ENCODE peak calls at places on chromosomes 7 and 10, in eight cellular contexts. W is right lobe of liver, A is GM12892, U is IMR-90, B is transverse colon, C is adrenal gland, Q is GM12891, J is HCT116. S is an unnamed sample.

GRCh38 chr10:93150289-93150688 is 76.6 kb downstream of the CYP26A1 start:
- DNase-seq in U (no peak), Q (no peak), B (no peak), W (no peak), C (no peak), J (no peak), A (no peak), S (no peak)

GRCh38 chr7:16062269-16062668 is 359.1 kb downstream of the CRPPA start:
- DNase-seq in U (peak), B (no peak), Q (no peak), A (no peak), W (no peak), J (no peak), C (no peak), S (no peak)

GRCh38 chr7:81367335-81367801 is 402.5 kb downstream of the HGF start:
- DNase-seq in W (no peak), Q (no peak), J (no peak), B (no peak), U (peak), C (no peak), A (no peak), S (no peak)

GRCh38 chr7:128405345-128406146 is 4.2 kb downstream of the IMPDH1 start:
- DNase-seq in U (peak), Q (peak), J (no peak), A (peak), W (peak), C (peak), B (peak), S (peak)

GRCh38 chr10:22648547-22648961 is 65.8 kb downstream of the PIP4K2A start:
- DNase-seq in U (peak), Q (no peak), W (no peak), C (no peak), A (no peak), J (no peak), B (no peak), S (peak)

GRCh38 chr10:101631821-101632475 is 43.8 kb downstream of the DPCD start:
- DNase-seq in U (no peak), C (no peak), B (no peak), A (no peak), Q (no peak), W (no peak), J (no peak), S (no peak)

GRCh38 chr7:148700693-148701092 is 2.0 kb downstream of the CUL1 start:
- DNase-seq in Q (no peak), B (peak), W (peak), J (no peak), C (peak), A (no peak), U (peak), S (peak)

GRCh38 chr7:90706067-90706716 is 110.1 kb downstream of the CDK14 start:
- DNase-seq in W (no peak), Q (no peak), C (no peak), J (no peak), U (peak), B (no peak), A (no peak), S (no peak)

GRCh38 chr7:22730921-22731654 is 4.1 kb downstream of the IL6 start:
- DNase-seq in U (peak), B (no peak), J (no peak), C (no peak), A (no peak), W (no peak), Q (no peak), S (no peak)

GRCh38 chr10:117253908-117254307 is 13.0 kb downstream of the SLC18A2 start:
- DNase-seq in C (no peak), U (no peak), B (no peak), Q (no peak), W (no peak), A (no peak), J (no peak), S (no peak)

DNA sequence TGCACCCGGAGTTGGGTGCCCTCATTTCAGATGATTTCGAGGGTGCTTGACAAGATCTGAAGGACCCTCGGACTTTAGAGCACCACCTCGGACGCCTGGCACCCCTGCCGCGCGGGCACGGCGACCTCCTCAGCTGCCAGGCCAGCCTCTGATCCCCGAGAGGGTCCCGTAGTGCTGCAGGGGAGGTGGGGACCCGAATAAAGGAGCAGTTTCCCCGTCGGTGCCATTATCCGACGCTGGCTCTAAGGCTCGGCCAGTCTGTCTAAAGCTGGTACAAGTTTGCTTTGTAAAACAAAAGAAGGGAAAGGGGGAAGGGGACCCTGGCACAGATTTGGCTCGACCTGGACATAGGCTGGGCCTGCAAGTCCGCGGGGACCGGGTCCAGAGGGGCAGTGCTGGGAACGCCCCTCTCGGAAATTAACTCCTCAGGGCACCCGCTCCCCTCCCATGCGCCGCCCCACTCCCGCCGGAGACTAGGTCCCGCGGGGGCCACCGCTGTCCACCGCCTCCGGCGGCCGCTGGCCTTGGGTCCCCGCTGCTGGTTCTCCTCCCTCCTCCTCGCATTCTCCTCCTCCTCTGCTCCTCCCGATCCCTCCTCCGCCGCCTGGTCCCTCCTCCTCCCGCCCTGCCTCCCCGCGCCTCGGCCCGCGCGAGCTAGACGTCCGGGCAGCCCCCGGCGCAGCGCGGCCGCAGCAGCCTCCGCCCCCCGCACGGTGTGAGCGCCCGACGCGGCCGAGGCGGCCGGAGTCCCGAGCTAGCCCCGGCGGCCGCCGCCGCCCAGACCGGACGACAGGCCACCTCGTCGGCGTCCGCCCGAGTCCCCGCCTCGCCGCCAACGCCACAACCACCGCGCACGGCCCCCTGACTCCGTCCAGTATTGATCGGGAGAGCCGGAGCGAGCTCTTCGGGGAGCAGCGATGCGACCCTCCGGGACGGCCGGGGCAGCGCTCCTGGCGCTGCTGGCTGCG is at the start of gene EGFR:
- DNase-seq in B (peak), C (peak), Q (peak), W (peak), A (no peak), J (peak), U (peak), S (no peak)
- TF ChIP-seq POLR2A in B (peak), C (peak), Q (no peak), W (peak), A (no peak), J (no peak), U (peak), S (no peak)

DNA sequence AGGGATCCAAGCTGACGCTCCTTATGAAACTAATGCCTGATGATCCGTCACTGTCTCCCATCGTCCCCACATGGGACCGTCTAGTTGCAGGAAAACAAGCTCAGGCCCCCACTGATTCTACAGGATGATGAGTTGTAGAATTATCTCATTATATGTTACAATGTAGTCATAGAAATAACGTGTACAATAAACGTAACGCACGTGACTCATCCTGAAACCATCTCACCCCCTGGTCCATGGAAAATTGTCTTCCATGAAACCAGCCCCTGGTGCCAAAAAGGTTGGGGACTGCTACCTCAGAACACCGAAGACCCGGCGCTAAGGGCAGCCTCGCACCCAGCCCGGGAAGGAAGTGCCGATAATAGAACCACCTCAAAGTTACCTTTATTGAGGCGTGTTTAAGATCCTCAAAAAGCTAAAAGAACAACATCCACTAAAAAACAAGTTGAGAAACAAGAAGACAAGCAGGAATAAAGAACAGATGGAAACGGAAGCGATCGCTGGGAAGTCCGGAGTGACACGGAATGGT is 50.0 kb upstream of the PRKAR1B start:
- DNase-seq in W (no peak), U (peak), Q (no peak), A (no peak), C (no peak), J (no peak), B (no peak), S (no peak)
- TF ChIP-seq POLR2A in W (no peak), U (no peak), Q (no peak), A (no peak), C (no peak), J (no peak), B (no peak), S (no peak)

GRCh38 chr10:106950060-106950459 is 214.4 kb downstream of the SORCS1 start:
- DNase-seq in U (no peak), W (no peak), B (no peak), J (no peak), Q (no peak), C (no peak), A (no peak), S (no peak)
- TF ChIP-seq POLR2A in U (no peak), W (no peak), B (no peak), J (no peak), Q (no peak), C (no peak), A (no peak), S (no peak)

DNA sequence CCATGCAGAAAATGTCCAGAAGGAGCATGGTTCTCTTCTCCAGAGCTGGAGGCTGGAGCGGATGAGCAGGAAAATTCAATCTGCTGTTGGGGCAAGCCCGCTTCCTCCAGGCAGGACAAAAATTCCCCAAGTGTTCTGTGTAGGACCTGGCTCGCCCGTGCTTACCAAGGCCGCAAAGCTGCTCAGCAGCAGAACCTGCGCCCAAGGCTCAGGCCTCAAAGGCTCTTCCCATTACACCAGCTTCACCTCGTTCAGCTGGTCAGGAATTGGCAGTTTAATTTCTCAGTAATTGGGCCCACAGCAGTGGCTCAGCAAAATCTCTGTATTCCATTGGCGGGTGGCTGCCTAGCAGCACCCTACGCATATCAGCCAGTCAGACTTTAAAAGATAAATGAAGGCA is 5.7 kb downstream of the FZD9 start:
- DNase-seq in C (no peak), B (no peak), U (no peak), Q (no peak), J (no peak), A (no peak), W (no peak), S (no peak)
- TF ChIP-seq POLR2A in C (no peak), B (no peak), U (no peak), Q (no peak), J (no peak), A (no peak), W (no peak), S (no peak)

GRCh38 chr7:102261451-102261850 is 25.2 kb upstream of the SH2B2 start:
- DNase-seq in J (no peak), B (no peak), U (no peak), A (no peak), Q (no peak), W (no peak), C (no peak), S (no peak)

GRCh38 chr7:102260856-102261255 is 25.8 kb upstream of the SH2B2 start:
- DNase-seq in W (no peak), B (no peak), C (peak), U (peak), J (no peak), A (no peak), Q (no peak), S (no peak)

GRCh38 chr7:102258073-102258748 is 28.5 kb upstream of the SH2B2 start:
- DNase-seq in B (no peak), Q (no peak), A (no peak), C (no peak), W (peak), J (no peak), U (no peak), S (no peak)

GRCh38 chr7:102255916-102256315 is 30.8 kb upstream of the SH2B2 start:
- DNase-seq in J (no peak), Q (no peak), A (no peak), B (no peak), C (no peak), U (no peak), W (no peak), S (no peak)

GRCh38 chr7:102258749-102259107 is 27.9 kb upstream of the SH2B2 start:
- DNase-seq in C (no peak), J (no peak), W (no peak), A (no peak), U (peak), B (no peak), Q (no peak), S (no peak)
- TF ChIP-seq POLR2A in C (no peak), J (no peak), W (no peak), A (no peak), U (no peak), B (no peak), Q (no peak), S (no peak)